ENCODE peak calls at places on chromosomes 12 and 14, in four cellular contexts. F is ACHN, B is HT1080, E is endothelial cell. P is an unnamed sample.

GRCh38 chr12:31650927-31651326 is 8.6 kb upstream of the ETFBKMT start:
- DNase-seq in B (no peak), E (no peak), F (no peak), P (no peak)

GRCh38 chr12:76190249-76190648 is 105.8 kb upstream of the NAP1L1 start:
- DNase-seq in F (no peak), E (no peak), B (no peak), P (no peak)

GRCh38 chr14:102930753-102931579 is 8.5 kb downstream of the AMN start:
- DNase-seq in B (peak), F (peak), E (no peak), P (peak)

GRCh38 chr12:1130164-1130563 is 139.1 kb downstream of the ERC1 start:
- DNase-seq in B (peak), F (no peak), E (no peak), P (no peak)

GRCh38 chr12:12439636-12440035 is 82.8 kb downstream of the BORCS5 start:
- DNase-seq in F (no peak), E (no peak), B (peak), P (peak)

GRCh38 chr14:49879683-49880204 is 13.1 kb upstream of the ARF6 start:
- DNase-seq in E (peak), B (peak), F (peak), P (peak)

GRCh38 chr14:85572845-85573244 is 42.9 kb downstream of the FLRT2 start:
- DNase-seq in B (peak), F (peak), E (no peak), P (peak)

GRCh38 chr12:95413576-95413975 is 60.4 kb upstream of the METAP2 start:
- DNase-seq in F (no peak), B (no peak), E (no peak), P (peak)

GRCh38 chr12:109535231-109535862 is 38.0 kb downstream of the MMAB start:
- DNase-seq in B (no peak), F (no peak), E (no peak), P (no peak)

GRCh38 chr12:50925342-50925651 is 27.0 kb upstream of the HIGD1C start:
- DNase-seq in E (no peak), B (no peak), F (no peak), P (no peak)

GRCh38 chr12:116065561-116065960 is 211.9 kb downstream of the MED13L start:
- DNase-seq in E (no peak), B (no peak), F (no peak), P (no peak)

GRCh38 chr12:91663331-91663998 is 480.8 kb upstream of the DCN start:
- DNase-seq in F (no peak), E (no peak), B (no peak), P (no peak)

GRCh38 chr14:55086939-55087338 is 35.5 kb downstream of the MAPK1IP1L start:
- DNase-seq in B (no peak), F (no peak), E (no peak), P (no peak)

GRCh38 chr12:110718222-110718908 is 24.3 kb downstream of the PPP1CC start:
- DNase-seq in B (no peak), E (no peak), F (no peak), P (no peak)

GRCh38 chr14:63564318-63564717 is 21.1 kb upstream of the PPP2R5E start:
- DNase-seq in B (no peak), E (no peak), F (no peak), P (no peak)

GRCh38 chr14:94538070-94538740 is 23.0 kb upstream of the SERPINA4 start:
- DNase-seq in F (no peak), E (no peak), B (no peak), P (no peak)

GRCh38 chr12:50933459-50934124 is 18.8 kb upstream of the HIGD1C start:
- DNase-seq in E (no peak), F (no peak), B (peak), P (no peak)

GRCh38 chr12:88334271-88334670 is 192.2 kb downstream of the TMTC3 start:
- DNase-seq in E (no peak), F (no peak), B (peak), P (peak)

GRCh38 chr12:57735952-57736742 is 2.4 kb downstream of the AGAP2 start:
- DNase-seq in F (peak), B (peak), E (peak), P (no peak)

GRCh38 chr14:96001866-96002510 is 37.2 kb upstream of the C14orf132 start:
- DNase-seq in F (no peak), B (peak), E (no peak), P (peak)

GRCh38 chr12:77032406-77032805 is 33.0 kb downstream of the E2F7 start:
- DNase-seq in E (no peak), F (peak), B (peak), P (no peak)

GRCh38 chr12:119384340-119384739 is 49.8 kb downstream of the CCDC60 start:
- DNase-seq in E (no peak), F (no peak), B (no peak), P (no peak)

GRCh38 chr14:101821528-101821927 is 60.0 kb downstream of the PPP2R5C start:
- DNase-seq in B (no peak), E (no peak), F (no peak), P (no peak)